ENCODE peak calls at places on chromosomes 16 and 17, in ten cellular contexts. One of them, this sample, is unnamed.

GRCh38 chr16:81697321-81697885 is 81.7 kb upstream of the PLCG2 start:
- DNase-seq in fibroblast of lung: peak; percentile 54
- DNase-seq in HFF-Myc: no peak
- DNase-seq in tibial artery: no peak
- DNase-seq in lower leg skin: no peak
- DNase-seq in PC-3: peak; percentile 51
- DNase-seq in AG09309: no peak
- DNase-seq in heart left ventricle: peak; percentile 73
- DNase-seq in A549: peak; percentile 76
- DNase-seq in BE2C: peak; percentile 72
- DNase-seq in this sample: no peak

GRCh38 chr17:4497101-4497824 is 1.4 kb upstream of the SPNS2 start:
- DNase-seq in fibroblast of lung: peak; percentile 70
- DNase-seq in HFF-Myc: no peak
- DNase-seq in tibial artery: peak; percentile 89
- DNase-seq in lower leg skin: no peak
- DNase-seq in PC-3: peak; percentile 79
- DNase-seq in AG09309: no peak
- DNase-seq in heart left ventricle: no peak
- DNase-seq in A549: no peak
- DNase-seq in BE2C: no peak
- DNase-seq in this sample: peak; percentile 76

GRCh38 chr16:14242769-14243168 is 171.7 kb downstream of the MRTFB start:
- DNase-seq in fibroblast of lung: no peak
- DNase-seq in HFF-Myc: no peak
- DNase-seq in tibial artery: no peak
- DNase-seq in lower leg skin: no peak
- DNase-seq in PC-3: no peak
- DNase-seq in AG09309: no peak
- DNase-seq in heart left ventricle: no peak
- DNase-seq in A549: no peak
- DNase-seq in BE2C: no peak
- DNase-seq in this sample: no peak

GRCh38 chr17:50501054-50501453 is 7.2 kb upstream of the MYCBPAP start:
- DNase-seq in fibroblast of lung: no peak
- DNase-seq in HFF-Myc: no peak
- DNase-seq in tibial artery: no peak
- DNase-seq in lower leg skin: no peak
- DNase-seq in PC-3: peak; percentile 76
- DNase-seq in AG09309: no peak
- DNase-seq in heart left ventricle: no peak
- DNase-seq in A549: peak; percentile 54
- DNase-seq in BE2C: no peak
- DNase-seq in this sample: no peak

GRCh38 chr16:67458121-67458641 is 22.8 kb downstream of the ATP6V0D1 start:
- DNase-seq in fibroblast of lung: no peak
- DNase-seq in HFF-Myc: no peak
- DNase-seq in tibial artery: no peak
- DNase-seq in lower leg skin: no peak
- DNase-seq in PC-3: no peak
- DNase-seq in AG09309: no peak
- DNase-seq in heart left ventricle: no peak
- DNase-seq in A549: no peak
- DNase-seq in BE2C: no peak
- DNase-seq in this sample: no peak

GRCh38 chr17:41369713-41370112 is at the start of gene KRT33B:
- DNase-seq in fibroblast of lung: no peak
- DNase-seq in HFF-Myc: no peak
- DNase-seq in tibial artery: no peak
- DNase-seq in lower leg skin: no peak
- DNase-seq in PC-3: no peak
- DNase-seq in AG09309: no peak
- DNase-seq in heart left ventricle: no peak
- DNase-seq in A549: no peak
- DNase-seq in BE2C: no peak
- DNase-seq in this sample: no peak

GRCh38 chr16:73171901-73172619 is 124.1 kb upstream of the ZFHX3 start:
- DNase-seq in fibroblast of lung: no peak
- DNase-seq in HFF-Myc: no peak
- DNase-seq in tibial artery: no peak
- DNase-seq in lower leg skin: no peak
- DNase-seq in PC-3: no peak
- DNase-seq in AG09309: no peak
- DNase-seq in heart left ventricle: peak; percentile 63
- DNase-seq in A549: no peak
- DNase-seq in BE2C: no peak
- DNase-seq in this sample: no peak

GRCh38 chr16:81520151-81520470 is 75.5 kb downstream of the CMIP start:
- DNase-seq in fibroblast of lung: no peak
- DNase-seq in HFF-Myc: no peak
- DNase-seq in tibial artery: no peak
- DNase-seq in lower leg skin: no peak
- DNase-seq in PC-3: no peak
- DNase-seq in AG09309: no peak
- DNase-seq in heart left ventricle: no peak
- DNase-seq in A549: no peak
- DNase-seq in BE2C: no peak
- DNase-seq in this sample: no peak

GRCh38 chr16:23334950-23335349 is 32.8 kb downstream of the SCNN1B start:
- DNase-seq in fibroblast of lung: no peak
- DNase-seq in HFF-Myc: no peak
- DNase-seq in tibial artery: no peak
- DNase-seq in lower leg skin: no peak
- DNase-seq in PC-3: no peak
- DNase-seq in AG09309: no peak
- DNase-seq in heart left ventricle: no peak
- DNase-seq in A549: no peak
- DNase-seq in BE2C: no peak
- DNase-seq in this sample: no peak

GRCh38 chr16:2511996-2512919 is 1.5 kb upstream of the ATP6V0C start:
- DNase-seq in fibroblast of lung: no peak
- DNase-seq in HFF-Myc: no peak
- DNase-seq in tibial artery: no peak
- DNase-seq in lower leg skin: no peak
- DNase-seq in PC-3: no peak
- DNase-seq in AG09309: no peak
- DNase-seq in heart left ventricle: peak; percentile 53
- DNase-seq in A549: no peak
- DNase-seq in BE2C: no peak
- DNase-seq in this sample: no peak

GRCh38 chr17:2438823-2439222 is 38.0 kb upstream of the MNT start:
- DNase-seq in fibroblast of lung: peak; percentile 85
- DNase-seq in HFF-Myc: no peak
- DNase-seq in tibial artery: no peak
- DNase-seq in lower leg skin: no peak
- DNase-seq in PC-3: no peak
- DNase-seq in AG09309: no peak
- DNase-seq in heart left ventricle: no peak
- DNase-seq in A549: no peak
- DNase-seq in BE2C: no peak
- DNase-seq in this sample: no peak

GRCh38 chr16:71229344-71229743 is 1.2 kb downstream of the HYDIN start:
- DNase-seq in fibroblast of lung: no peak
- DNase-seq in HFF-Myc: no peak
- DNase-seq in tibial artery: no peak
- DNase-seq in lower leg skin: no peak
- DNase-seq in PC-3: no peak
- DNase-seq in AG09309: no peak
- DNase-seq in heart left ventricle: no peak
- DNase-seq in A549: no peak
- DNase-seq in BE2C: no peak
- DNase-seq in this sample: no peak

GRCh38 chr16:71226229-71227141 is 4.0 kb downstream of the HYDIN start:
- DNase-seq in fibroblast of lung: no peak
- DNase-seq in HFF-Myc: no peak
- DNase-seq in tibial artery: no peak
- DNase-seq in lower leg skin: no peak
- DNase-seq in PC-3: no peak
- DNase-seq in AG09309: no peak
- DNase-seq in heart left ventricle: no peak
- DNase-seq in A549: no peak
- DNase-seq in BE2C: no peak
- DNase-seq in this sample: no peak

GRCh38 chr16:71230122-71230845 is at the start of gene HYDIN:
- DNase-seq in fibroblast of lung: peak; percentile 61
- DNase-seq in HFF-Myc: peak; percentile 29
- DNase-seq in tibial artery: no peak
- DNase-seq in lower leg skin: no peak
- DNase-seq in PC-3: peak; percentile 64
- DNase-seq in AG09309: no peak
- DNase-seq in heart left ventricle: no peak
- DNase-seq in A549: peak; percentile 67
- DNase-seq in BE2C: peak; percentile 92
- DNase-seq in this sample: peak; percentile 20

DNA sequence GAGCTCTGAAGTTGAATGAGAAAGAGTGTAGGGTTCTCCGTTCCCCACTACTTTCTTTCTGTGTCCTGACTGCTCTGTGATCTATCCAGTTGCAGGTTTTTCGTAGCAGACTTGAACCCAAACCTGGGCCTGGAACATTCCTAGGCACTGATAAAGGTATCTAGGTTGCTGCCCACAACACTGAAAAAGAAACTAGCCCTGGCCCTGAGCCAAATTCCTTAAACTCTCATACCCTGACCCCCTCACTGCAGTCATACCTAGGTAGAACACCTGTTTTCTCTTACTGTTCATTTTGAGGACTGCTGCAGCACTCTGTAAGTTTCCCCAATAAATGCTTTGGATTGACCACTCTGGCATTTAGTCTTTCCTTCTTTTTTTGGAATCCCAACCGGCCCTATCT is 5.4 kb downstream of the HYDIN start:
- DNase-seq in fibroblast of lung: no peak
- DNase-seq in HFF-Myc: no peak
- DNase-seq in tibial artery: no peak
- DNase-seq in lower leg skin: no peak
- DNase-seq in PC-3: no peak
- DNase-seq in AG09309: no peak
- DNase-seq in heart left ventricle: no peak
- DNase-seq in A549: no peak
- DNase-seq in BE2C: no peak
- DNase-seq in this sample: no peak
- H3K4me3 ChIP-seq in fibroblast of lung: no peak overlapping the region
- H3K4me3 ChIP-seq in HFF-Myc: no peak overlapping the region
- H3K4me3 ChIP-seq in tibial artery: no peak overlapping the region
- H3K4me3 ChIP-seq in lower leg skin: no peak overlapping the region
- H3K4me3 ChIP-seq in PC-3: no peak overlapping the region
- H3K4me3 ChIP-seq in AG09309: no peak overlapping the region
- H3K4me3 ChIP-seq in heart left ventricle: no peak overlapping the region
- H3K4me3 ChIP-seq in A549: no peak overlapping the region
- H3K4me3 ChIP-seq in BE2C: no peak overlapping the region
- H3K4me3 ChIP-seq in this sample: no peak overlapping the region

GRCh38 chr16:70383421-70383960 is 36.8 kb downstream of the DDX19A start:
- DNase-seq in fibroblast of lung: no peak
- DNase-seq in HFF-Myc: no peak
- DNase-seq in tibial artery: no peak
- DNase-seq in lower leg skin: no peak
- DNase-seq in PC-3: no peak
- DNase-seq in AG09309: no peak
- DNase-seq in heart left ventricle: no peak
- DNase-seq in A549: no peak
- DNase-seq in BE2C: no peak
- DNase-seq in this sample: no peak

GRCh38 chr16:70380205-70380918 is 33.7 kb downstream of the DDX19A start:
- DNase-seq in fibroblast of lung: peak; percentile 89
- DNase-seq in HFF-Myc: peak; percentile 47
- DNase-seq in tibial artery: peak; percentile 74
- DNase-seq in lower leg skin: peak; percentile 57
- DNase-seq in PC-3: peak; percentile 81
- DNase-seq in AG09309: peak; percentile 71
- DNase-seq in heart left ventricle: peak; percentile 74
- DNase-seq in A549: peak; percentile 56
- DNase-seq in BE2C: peak; percentile 51
- DNase-seq in this sample: no peak

GRCh38 chr16:70378869-70379493 is 32.3 kb downstream of the DDX19A start:
- DNase-seq in fibroblast of lung: no peak
- DNase-seq in HFF-Myc: no peak
- DNase-seq in tibial artery: no peak
- DNase-seq in lower leg skin: no peak
- DNase-seq in PC-3: no peak
- DNase-seq in AG09309: no peak
- DNase-seq in heart left ventricle: no peak
- DNase-seq in A549: no peak
- DNase-seq in BE2C: no peak
- DNase-seq in this sample: no peak

GRCh38 chr16:70381604-70382342 is 35.1 kb downstream of the DDX19A start:
- DNase-seq in fibroblast of lung: no peak
- DNase-seq in HFF-Myc: no peak
- DNase-seq in tibial artery: no peak
- DNase-seq in lower leg skin: peak; percentile 31
- DNase-seq in PC-3: no peak
- DNase-seq in AG09309: no peak
- DNase-seq in heart left ventricle: no peak
- DNase-seq in A549: no peak
- DNase-seq in BE2C: no peak
- DNase-seq in this sample: no peak

GRCh38 chr16:70380919-70381603 is 34.4 kb downstream of the DDX19A start:
- DNase-seq in fibroblast of lung: peak; percentile 96
- DNase-seq in HFF-Myc: peak; percentile 95
- DNase-seq in tibial artery: peak; percentile 98
- DNase-seq in lower leg skin: peak; percentile 98
- DNase-seq in PC-3: peak; percentile 94
- DNase-seq in AG09309: peak; percentile 88
- DNase-seq in heart left ventricle: peak; percentile 97
- DNase-seq in A549: peak; percentile 97
- DNase-seq in BE2C: peak; percentile 98
- DNase-seq in this sample: peak; percentile 71
- TF ChIP-seq CTCF in fibroblast of lung: peak; percentile 25
- TF ChIP-seq CTCF in HFF-Myc: peak; percentile 33
- TF ChIP-seq CTCF in tibial artery: no peak
- TF ChIP-seq CTCF in lower leg skin: no peak
- TF ChIP-seq CTCF in PC-3: peak; percentile 42
- TF ChIP-seq CTCF in AG09309: peak; percentile 43
- TF ChIP-seq CTCF in heart left ventricle: peak; percentile 52
- TF ChIP-seq CTCF in A549: peak; percentile 40
- TF ChIP-seq CTCF in BE2C: peak; percentile 37
- TF ChIP-seq CTCF in this sample: peak; percentile 37

DNA sequence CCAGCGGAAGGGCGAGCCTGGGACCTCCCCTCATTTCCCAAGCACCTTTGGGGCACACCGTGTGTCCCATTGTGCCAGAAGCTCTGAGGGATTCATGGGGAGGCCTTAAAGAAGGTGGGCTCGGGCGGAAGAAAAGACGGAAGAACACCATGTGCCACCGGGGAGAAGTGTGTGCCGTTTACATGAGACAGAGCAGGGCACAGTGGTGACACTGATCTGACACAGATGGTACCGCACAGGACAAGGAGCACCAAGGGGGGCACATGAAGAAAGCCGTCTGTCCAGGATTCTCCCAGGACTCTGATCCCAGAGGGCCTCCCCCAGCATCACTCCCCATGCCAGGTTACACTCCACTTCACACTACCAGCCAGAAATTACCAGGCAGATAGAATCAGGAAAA is 128.7 kb upstream of the CHMP6 start:
- DNase-seq in fibroblast of lung: no peak
- DNase-seq in HFF-Myc: no peak
- DNase-seq in tibial artery: no peak
- DNase-seq in lower leg skin: no peak
- DNase-seq in PC-3: no peak
- DNase-seq in AG09309: no peak
- DNase-seq in heart left ventricle: no peak
- DNase-seq in A549: no peak
- DNase-seq in BE2C: no peak
- DNase-seq in this sample: no peak
- H3K4me3 ChIP-seq in fibroblast of lung: no peak overlapping the region
- H3K4me3 ChIP-seq in HFF-Myc: no peak overlapping the region
- H3K4me3 ChIP-seq in tibial artery: no peak overlapping the region
- H3K4me3 ChIP-seq in lower leg skin: no peak overlapping the region
- H3K4me3 ChIP-seq in PC-3: no peak overlapping the region
- H3K4me3 ChIP-seq in AG09309: no peak overlapping the region
- H3K4me3 ChIP-seq in heart left ventricle: no peak overlapping the region
- H3K4me3 ChIP-seq in A549: no peak overlapping the region
- H3K4me3 ChIP-seq in BE2C: no peak overlapping the region
- H3K4me3 ChIP-seq in this sample: no peak overlapping the region

GRCh38 chr17:72479113-72479512 is 358.3 kb downstream of the SOX9 start:
- DNase-seq in fibroblast of lung: no peak
- DNase-seq in HFF-Myc: no peak
- DNase-seq in tibial artery: no peak
- DNase-seq in lower leg skin: no peak
- DNase-seq in PC-3: peak; percentile 36
- DNase-seq in AG09309: no peak
- DNase-seq in heart left ventricle: no peak
- DNase-seq in A549: peak; percentile 51
- DNase-seq in BE2C: no peak
- DNase-seq in this sample: no peak
- TF ChIP-seq CTCF in fibroblast of lung: no peak
- TF ChIP-seq CTCF in HFF-Myc: no peak
- TF ChIP-seq CTCF in tibial artery: no peak
- TF ChIP-seq CTCF in lower leg skin: no peak
- TF ChIP-seq CTCF in PC-3: peak; percentile 58
- TF ChIP-seq CTCF in AG09309: peak; percentile 7
- TF ChIP-seq CTCF in heart left ventricle: no peak
- TF ChIP-seq CTCF in A549: peak; percentile 26
- TF ChIP-seq CTCF in BE2C: peak; percentile 25
- TF ChIP-seq CTCF in this sample: peak; percentile 24